ENCODE peak calls at places on chromosomes 4 and X, in five cellular contexts. I is H4; K is stimulated activated naive CD8-positive, alpha-beta T cell treated with anti-CD3 and anti-CD28 coated beads, Interleukin-15, amount 100 ng/mL, for 72 hours; S is hepatic stellate cell; M is endothelial cell. J is an unnamed sample.
A peak's percentile ranks its signal among the peaks of the same experiment; 100 is the strongest.

GRCh38 chr4:122739174-122739573 is 6.7 kb downstream of the BBS12 start:
- DNase-seq in S (peak; percentile 71), K (no peak), M (no peak), I (no peak), J (no peak)

GRCh38 chrX:150833454-150834056 is 64.9 kb downstream of the CD99L2 start:
- DNase-seq in I (no peak), S (no peak), K (no peak), M (no peak), J (no peak)

GRCh38 chr4:184506527-184507121 is 32.3 kb upstream of the IRF2 start:
- DNase-seq in K (peak; percentile 60), M (peak; percentile 15), S (peak; percentile 12), I (peak; percentile 17), J (peak; percentile 13)

GRCh38 chr4:71293705-71294104 is 45.1 kb upstream of the SLC4A4 start:
- DNase-seq in S (peak; percentile 57), I (no peak), M (no peak), K (no peak), J (no peak)

GRCh38 chr4:174714393-174715211 is 114.4 kb downstream of the GLRA3 start:
- DNase-seq in I (peak; percentile 54), K (peak; percentile 13), M (peak; percentile 53), S (peak; percentile 18), J (peak; percentile 61)

GRCh38 chr4:77196866-77197265 is 39.9 kb downstream of the CCNG2 start:
- DNase-seq in S (no peak), K (no peak), M (no peak), I (no peak), J (no peak)

GRCh38 chr4:16123356-16124084 is 39.7 kb upstream of the PROM1 start:
- DNase-seq in K (no peak), I (no peak), M (no peak), S (no peak), J (no peak)

GRCh38 chr4:78644744-78645330 is 93.3 kb downstream of the ANXA3 start:
- DNase-seq in S (peak; percentile 45), M (peak; percentile 62), K (peak; percentile 62), I (peak; percentile 89), J (peak; percentile 67)

GRCh38 chr4:87465739-87466366 is 43.5 kb downstream of the NUDT9 start:
- DNase-seq in M (peak; percentile 7), K (no peak), S (peak; percentile 11), I (peak; percentile 35), J (peak; percentile 20)

GRCh38 chr4:183830438-183830985 is 74.6 kb upstream of the STOX2 start:
- DNase-seq in K (no peak), M (no peak), I (no peak), S (no peak), J (no peak)

GRCh38 chrX:150234126-150234525 is 129.0 kb upstream of the MAMLD1 start:
- DNase-seq in I (no peak), M (no peak), K (no peak), S (no peak), J (peak; percentile 74)

GRCh38 chr4:2256781-2257191 is 5.1 kb downstream of the MXD4 start:
- DNase-seq in S (no peak), K (peak; percentile 7), I (no peak), M (peak; percentile 2), J (no peak)

GRCh38 chrX:109619816-109620215 is 5.2 kb downstream of the KCNE5 start:
- DNase-seq in K (no peak), I (no peak), M (no peak), S (no peak), J (no peak)

GRCh38 chr4:85420831-85421230 is 54.1 kb upstream of the ARHGAP24 start:
- DNase-seq in I (no peak), M (no peak), K (no peak), S (no peak), J (no peak)

GRCh38 chr4:8325284-8325973 is 55.9 kb downstream of the HTRA3 start:
- DNase-seq in I (no peak), M (no peak), S (no peak), K (no peak), J (no peak)

GRCh38 chr4:688695-689497 is at the start of gene SLC49A3:
- DNase-seq in M (no peak), S (no peak), K (no peak), I (no peak), J (no peak)

GRCh38 chr4:153538408-153539057 is 72.4 kb downstream of the TMEM131L start:
- DNase-seq in I (no peak), S (peak; percentile 44), K (no peak), M (no peak), J (no peak)

J was measured in A172.